ENCODE peak calls at places on chromosomes 4 and X, in five cellular contexts. A is fibroblast of pulmonary artery, L is WERI-Rb-1, G is right atrium auricular region, R is astrocyte of the spinal cord. Y is an unnamed sample.

GRCh38 chr4:7425171-7425570 is 9.6 kb downstream of the PSAPL1 start:
- DNase-seq in R (no peak), G (peak), L (no peak), A (no peak), Y (no peak)

GRCh38 chr4:5203309-5203708 is 152.0 kb downstream of the STK32B start:
- DNase-seq in A (no peak), R (no peak), G (no peak), L (no peak), Y (no peak)

GRCh38 chr4:55859711-55860110 is 6.3 kb downstream of the EXOC1 start:
- DNase-seq in A (no peak), L (no peak), G (no peak), R (no peak), Y (no peak)

GRCh38 chr4:172844556-172844955 is 324.1 kb upstream of the GALNT7 start:
- DNase-seq in L (no peak), R (no peak), G (no peak), A (no peak), Y (no peak)

GRCh38 chrX:134718329-134719317 is 60.4 kb upstream of the PLAC1 start:
- DNase-seq in L (peak), R (peak), A (peak), G (no peak), Y (peak)

GRCh38 chr4:54228563-54229501 is at the start of gene PDGFRA:
- DNase-seq in R (peak), L (no peak), G (peak), A (peak), Y (no peak)

GRCh38 chrX:22424141-22424915 is 151.6 kb downstream of the CBLL2 start:
- DNase-seq in R (no peak), L (no peak), G (no peak), A (no peak), Y (peak)

GRCh38 chr4:11503166-11503565 is 74.5 kb upstream of the HS3ST1 start:
- DNase-seq in L (peak), R (no peak), A (no peak), G (no peak), Y (no peak)

GRCh38 chr4:1192493-1193205 is 20.3 kb upstream of the SPON2 start:
- DNase-seq in R (no peak), L (peak), A (no peak), G (peak), Y (no peak)

GRCh38 chr4:41878170-41878941 is 56.9 kb upstream of the TMEM33 start:
- DNase-seq in R (no peak), L (no peak), A (no peak), G (no peak), Y (no peak)

GRCh38 chrX:136336623-136337022 is 35.9 kb downstream of the ADGRG4 start:
- DNase-seq in R (no peak), L (no peak), G (no peak), A (no peak), Y (no peak)

DNA sequence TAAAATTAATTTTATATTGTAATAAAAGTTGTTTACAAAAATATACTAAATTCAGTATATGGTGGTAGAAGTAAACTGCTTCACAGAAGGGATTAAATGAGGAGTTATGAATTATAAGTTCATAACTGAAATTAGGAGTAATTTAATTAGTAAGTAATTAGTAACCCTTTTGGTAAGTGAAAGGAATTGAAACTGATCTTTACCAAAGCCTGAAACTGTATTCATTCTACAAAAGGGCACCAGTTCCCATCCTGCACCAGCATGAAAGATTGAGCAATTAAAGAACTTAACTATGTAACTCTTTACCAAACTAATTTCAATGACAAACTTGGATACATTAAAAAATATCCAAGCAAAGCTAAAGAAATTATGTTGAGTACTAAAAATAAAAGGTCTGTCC is 8.2 kb downstream of the MED14 start:
- DNase-seq in G (no peak), L (no peak), R (no peak), A (no peak), Y (no peak)
- H3K4me3 ChIP-seq in G (no peak), L (no peak), R (no peak), A (no peak), Y (no peak)

DNA sequence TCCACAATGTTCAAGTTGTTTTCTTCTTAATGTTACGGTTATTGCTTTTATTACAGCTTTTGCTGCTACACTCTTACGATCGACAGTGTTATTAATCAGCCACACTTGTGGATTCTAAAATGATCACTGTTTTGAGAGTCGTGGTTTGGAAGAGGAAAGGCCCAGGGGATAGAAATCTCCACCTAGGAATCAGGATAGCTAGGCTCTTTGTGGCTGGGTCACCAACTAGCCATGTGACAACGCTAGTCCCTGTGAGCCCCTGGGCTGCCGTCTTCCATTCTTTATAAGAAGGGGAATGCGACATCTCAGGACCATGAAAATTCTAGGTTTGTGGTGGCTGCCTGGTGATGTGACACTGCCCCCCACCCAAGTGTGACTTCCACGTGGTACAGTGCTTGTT is 380 bp downstream of the SLC34A2 start:
- DNase-seq in L (no peak), A (no peak), G (no peak), R (no peak), Y (no peak)
- H3K4me3 ChIP-seq in L (no peak), A (no peak), G (no peak), R (no peak), Y (no peak)

GRCh38 chrX:111098874-111099273 is 2.9 kb downstream of the PAK3 start:
- DNase-seq in G (no peak), L (peak), A (peak), R (peak), Y (peak)

GRCh38 chrX:111100191-111100590 is 4.2 kb downstream of the PAK3 start:
- DNase-seq in A (peak), L (peak), G (no peak), R (peak), Y (peak)

GRCh38 chrX:111101580-111101979 is 5.6 kb downstream of the PAK3 start:
- DNase-seq in G (no peak), R (no peak), A (no peak), L (no peak), Y (no peak)

GRCh38 chrX:111090458-111090857 is 5.5 kb upstream of the PAK3 start:
- DNase-seq in R (no peak), G (no peak), A (no peak), L (no peak), Y (no peak)

DNA sequence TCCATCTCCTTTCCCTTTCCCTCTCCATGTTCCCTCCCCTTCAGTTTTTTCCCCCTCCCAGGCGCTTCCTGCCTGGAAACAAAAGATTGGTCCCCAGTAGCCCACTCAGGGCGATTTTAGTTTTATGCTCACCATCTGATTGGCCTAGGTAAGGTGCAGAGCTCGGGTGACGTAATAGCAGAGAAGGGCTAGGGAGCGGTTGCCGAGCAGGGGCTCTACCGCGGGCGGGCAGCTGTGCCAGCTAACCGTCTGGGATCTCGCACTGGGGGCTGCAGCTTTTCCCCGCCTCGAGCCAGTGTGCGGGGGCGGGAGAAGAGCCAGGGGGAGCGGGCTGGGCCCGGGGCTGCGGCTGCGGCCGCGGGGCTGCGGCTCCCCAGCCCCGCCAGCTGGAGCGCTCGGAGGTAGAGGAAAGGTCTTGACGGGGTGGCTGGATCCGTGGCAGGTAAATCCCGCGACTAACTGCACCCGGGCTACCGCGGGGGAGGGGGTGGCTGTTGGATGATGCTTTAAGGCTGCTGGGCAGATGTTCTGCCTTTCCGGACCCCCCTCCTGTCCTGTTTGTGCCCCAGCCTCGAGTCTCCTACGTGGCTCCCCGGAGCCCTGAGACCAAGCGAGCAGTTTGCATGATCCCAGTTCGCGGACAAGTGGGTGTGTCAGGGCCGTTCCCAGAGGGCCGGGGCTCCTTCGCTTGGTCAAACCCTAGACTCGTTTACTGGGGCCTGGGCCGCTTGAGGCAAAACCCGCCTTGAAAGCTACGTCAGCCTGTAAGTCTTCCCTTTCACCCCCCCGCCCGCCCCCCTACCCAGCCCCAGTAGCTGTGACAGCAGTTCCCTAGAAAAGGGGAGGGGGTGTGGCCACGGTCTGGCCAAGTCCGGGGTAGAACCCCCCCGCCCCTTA is at the start of gene PAK3:
- DNase-seq in G (no peak), L (peak), A (peak), R (peak), Y (peak)
- H3K4me3 ChIP-seq in G (peak), L (peak), A (peak), R (peak), Y (peak)

DNA sequence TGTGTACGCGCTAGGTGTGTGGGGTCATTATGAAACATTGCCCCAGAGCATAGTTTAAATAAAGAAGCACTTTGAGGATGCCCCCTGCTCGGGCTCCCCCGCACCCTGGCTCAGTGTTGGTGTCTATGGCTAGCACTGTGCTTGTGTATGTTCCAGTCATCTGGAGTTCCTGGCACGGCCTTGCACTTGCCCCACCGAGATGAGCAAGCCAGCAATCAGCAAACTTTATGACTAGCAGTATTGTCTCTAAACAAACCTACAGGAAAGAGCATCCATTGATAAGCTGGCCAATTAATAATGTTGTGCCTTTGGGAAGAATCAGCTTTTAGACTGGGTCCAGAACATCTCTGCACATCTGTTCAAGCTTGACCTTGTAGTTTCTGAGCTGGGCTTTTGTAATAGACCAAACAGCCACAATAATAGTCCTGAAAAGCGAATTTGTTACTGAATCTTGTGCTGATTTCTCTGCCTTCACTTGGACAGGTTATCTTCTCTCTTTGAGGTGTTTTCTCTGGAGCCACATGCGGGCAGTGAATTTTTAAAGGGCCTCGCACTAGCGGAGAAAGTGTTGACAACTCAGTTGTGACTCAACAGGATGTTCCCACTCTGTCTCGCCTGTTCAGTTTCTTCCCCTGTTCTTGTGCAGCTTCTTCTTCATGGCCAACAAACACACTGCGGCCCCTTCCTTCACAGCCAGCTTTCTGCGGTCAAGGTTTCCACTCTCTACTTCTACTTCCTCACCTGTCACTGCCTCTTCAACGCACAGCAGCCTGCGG is 895 bp upstream of the SHROOM4 start:
- DNase-seq in A (peak), G (no peak), R (no peak), L (no peak), Y (peak)
- H3K4me3 ChIP-seq in A (peak), G (no peak), R (peak), L (no peak), Y (no peak)

DNA sequence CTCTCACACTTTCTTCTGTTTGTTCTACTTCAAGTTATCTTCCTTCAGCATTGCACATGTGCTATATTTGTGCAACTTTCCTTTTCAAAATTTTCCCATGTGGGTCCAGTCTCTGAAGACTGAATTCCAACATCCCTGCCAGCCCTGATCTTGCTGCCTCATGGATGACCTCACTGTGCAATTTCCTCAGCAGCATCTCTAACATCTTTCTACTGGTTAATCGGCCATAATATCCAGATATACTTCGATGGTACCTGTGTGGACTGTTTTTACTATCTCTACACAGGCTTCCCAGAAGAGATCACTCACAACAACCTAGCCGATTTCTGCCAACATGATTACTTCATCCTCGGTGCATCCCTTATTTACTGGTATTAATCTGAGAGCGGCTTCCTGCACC is 41.5 kb downstream of the GPM6A start:
- DNase-seq in L (no peak), G (no peak), R (no peak), A (no peak), Y (no peak)
- H3K4me3 ChIP-seq in L (no peak), G (no peak), R (no peak), A (no peak), Y (no peak)

GRCh38 chrX:73852022-73852421 is 289.0 kb downstream of the CHIC1 start:
- DNase-seq in G (no peak), A (no peak), L (no peak), R (no peak), Y (no peak)
- H3K4me3 ChIP-seq in G (peak), A (no peak), L (no peak), R (peak), Y (no peak)

GRCh38 chr4:105895609-105896460 is 564 bp downstream of the NPNT start:
- DNase-seq in A (no peak), G (no peak), R (peak), L (peak), Y (peak)
- H3K4me3 ChIP-seq in A (no peak), G (peak), R (peak), L (peak), Y (peak)

DNA sequence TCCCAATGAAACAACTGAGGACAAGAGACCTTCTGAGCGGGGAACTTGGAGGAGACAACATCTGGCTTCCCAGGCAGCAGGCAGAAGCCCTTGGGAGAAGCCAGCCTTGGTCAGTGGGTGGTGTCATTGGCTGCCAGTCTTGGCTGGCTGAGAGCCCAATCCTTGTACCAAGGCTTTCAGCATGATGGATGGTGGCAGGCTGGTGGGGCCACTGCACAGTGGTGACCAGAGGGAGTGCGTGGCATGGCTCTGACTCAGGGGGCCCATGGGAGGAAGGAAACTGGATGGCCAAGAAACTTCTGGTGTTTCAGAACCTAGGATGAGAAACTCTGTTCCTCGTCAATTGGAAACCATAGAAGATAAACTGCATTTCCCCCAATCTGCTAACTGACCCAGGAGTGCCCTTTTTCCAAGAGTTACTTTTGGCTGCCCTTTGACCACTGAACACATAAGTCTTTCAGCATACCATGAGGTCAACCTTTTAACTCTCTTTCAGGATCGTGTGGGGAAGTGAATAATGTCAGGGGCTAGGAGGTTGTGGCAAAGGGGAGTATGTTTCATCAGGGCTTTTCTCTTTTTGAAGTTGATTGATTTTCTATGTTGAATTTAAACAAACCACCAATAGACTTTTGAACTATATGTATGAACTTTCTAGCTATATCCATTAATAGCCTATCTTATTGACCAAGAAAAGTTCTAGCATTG is 60.9 kb downstream of the SOWAHB start:
- DNase-seq in A (no peak), L (no peak), R (no peak), G (no peak), Y (no peak)
- H3K4me3 ChIP-seq in A (no peak), L (no peak), R (no peak), G (no peak), Y (no peak)